ENCODE peak calls at places on chromosomes 2 and 18, in four cellular contexts. Z is NCI-H1417 treated with DMSO at 0.1 percent for 48 hours, X is NCI-H1105, N is EH. R is an unnamed sample.

GRCh38 chr2:237500681-237501424 is 13.8 kb downstream of the MLPH start:
- DNase-seq in Z (no peak), X (no peak), N (peak), R (peak)

GRCh38 chr18:29496276-29496675 is 1319.3 kb upstream of the CDH2 start:
- DNase-seq in Z (peak), X (peak), N (no peak), R (no peak)

GRCh38 chr18:11175266-11175947 is 26.0 kb upstream of the PIEZO2 start:
- DNase-seq in Z (no peak), X (no peak), N (peak), R (no peak)

GRCh38 chr2:201218780-201219179 is 35.8 kb downstream of the CASP10 start:
- DNase-seq in Z (no peak), X (no peak), N (peak), R (no peak)

GRCh38 chr18:64115906-64116305 is 33.0 kb downstream of the LINC00305 start:
- DNase-seq in Z (no peak), X (no peak), N (no peak), R (no peak)

GRCh38 chr2:62197017-62197586 is 1.2 kb downstream of the B3GNT2 start:
- DNase-seq in Z (no peak), X (no peak), N (peak), R (no peak)

GRCh38 chr2:241123816-241124536 is 21.9 kb upstream of the MTERF4 start:
- DNase-seq in Z (no peak), X (no peak), N (no peak), R (no peak)

GRCh38 chr2:36453652-36454051 is 98.1 kb downstream of the CRIM1 start:
- DNase-seq in Z (no peak), X (no peak), N (peak), R (peak)

GRCh38 chr2:41927581-41928260 is 120.1 kb upstream of the PKDCC start:
- DNase-seq in Z (no peak), X (no peak), N (peak), R (no peak)

GRCh38 chr2:134338180-134338579 is 84.3 kb downstream of the MGAT5 start:
- DNase-seq in Z (no peak), X (no peak), N (no peak), R (no peak)

GRCh38 chr2:235217814-235218213 is 266.0 kb downstream of the SH3BP4 start:
- DNase-seq in Z (no peak), X (no peak), N (peak), R (no peak)

GRCh38 chr2:223047260-223047761 is 4.7 kb upstream of the KCNE4 start:
- DNase-seq in Z (no peak), X (no peak), N (peak), R (peak)

GRCh38 chr2:136072616-136073015 is 45.3 kb downstream of the CXCR4 start:
- DNase-seq in Z (no peak), X (no peak), N (no peak), R (no peak)

GRCh38 chr2:647003-647560 is 30.1 kb downstream of the TMEM18 start:
- DNase-seq in Z (no peak), X (no peak), N (no peak), R (no peak)

R was measured in NCI-H460.